ENCODE peak calls at places on chromosomes 7 and 10, in seven cellular contexts. M, J, F, W, D, K and Q are unnamed samples.

GRCh38 chr7:4102231-4102841 is 579.8 kb upstream of the FOXK1 start:
- DNase-seq in D (no peak), K (no peak), W (no peak), M (no peak), F (peak), J (no peak), Q (no peak)

GRCh38 chr7:30800785-30801252 is 29.6 kb downstream of the MINDY4 start:
- DNase-seq in D (peak), F (no peak), W (peak), J (peak), M (peak), K (peak), Q (peak)

GRCh38 chr10:66604195-66604594 is 321.6 kb upstream of the LRRTM3 start:
- DNase-seq in F (no peak), K (no peak), W (no peak), D (no peak), J (no peak), M (no peak), Q (no peak)

GRCh38 chr10:99834410-99834809 is 52.0 kb downstream of the ABCC2 start:
- DNase-seq in M (peak), K (no peak), D (no peak), J (no peak), F (no peak), W (no peak), Q (no peak)

GRCh38 chr10:602391-603005 is 87.0 kb downstream of the DIP2C start:
- DNase-seq in D (no peak), J (no peak), M (no peak), F (no peak), K (no peak), W (no peak), Q (no peak)

GRCh38 chr10:34985823-34986222 is 104.3 kb downstream of the CUL2 start:
- DNase-seq in J (no peak), W (no peak), K (peak), M (no peak), D (no peak), F (no peak), Q (no peak)

GRCh38 chr7:150435047-150435389 is 15.4 kb upstream of the GIMAP8 start:
- DNase-seq in D (no peak), W (no peak), F (no peak), K (no peak), J (no peak), M (no peak), Q (no peak)

GRCh38 chr10:86046845-86047460 is 319.6 kb downstream of the GRID1 start:
- DNase-seq in D (no peak), K (no peak), J (no peak), M (no peak), W (no peak), F (no peak), Q (no peak)

GRCh38 chr10:114166053-114166452 is 8.0 kb downstream of the CCDC186 start:
- DNase-seq in D (no peak), M (no peak), J (peak), K (no peak), F (no peak), W (no peak), Q (no peak)

GRCh38 chr10:36555036-36555435 is 570.4 kb upstream of the ANKRD30A start:
- DNase-seq in W (no peak), D (no peak), J (no peak), K (no peak), F (no peak), M (no peak), Q (no peak)

GRCh38 chr10:22764639-22765038 is 50.3 kb upstream of the PIP4K2A start:
- DNase-seq in K (no peak), D (no peak), W (no peak), J (no peak), F (no peak), M (no peak), Q (no peak)

GRCh38 chr7:80135306-80136104 is 874 bp downstream of the GNAI1 start:
- DNase-seq in M (peak), J (no peak), F (no peak), D (peak), W (peak), K (peak), Q (peak)

GRCh38 chr7:91636129-91636724 is 244.3 kb downstream of the MTERF1 start:
- DNase-seq in D (no peak), F (no peak), K (no peak), J (no peak), W (no peak), M (no peak), Q (peak)

GRCh38 chr10:71945819-71946474 is 18.2 kb upstream of the CHST3 start:
- DNase-seq in K (no peak), F (no peak), D (no peak), M (no peak), J (no peak), W (no peak), Q (no peak)

GRCh38 chr7:20998309-20998708 is 211.6 kb upstream of the SP8 start:
- DNase-seq in W (no peak), D (no peak), J (no peak), M (no peak), F (no peak), K (peak), Q (no peak)

GRCh38 chr7:114856625-114857024 is 65.3 kb upstream of the MDFIC start:
- DNase-seq in D (no peak), W (no peak), J (no peak), F (no peak), K (no peak), M (no peak), Q (no peak)

GRCh38 chr7:128398841-128399135 is 11.0 kb downstream of the IMPDH1 start:
- DNase-seq in F (no peak), W (no peak), M (no peak), K (no peak), D (no peak), J (no peak), Q (no peak)

GRCh38 chr7:94003446-94004023 is 620 bp downstream of the BET1 start:
- DNase-seq in W (no peak), M (peak), J (no peak), D (no peak), F (no peak), K (no peak), Q (peak)

GRCh38 chr7:41955475-41956243 is 252.8 kb upstream of the INHBA start:
- DNase-seq in F (peak), K (peak), J (peak), M (peak), D (peak), W (peak), Q (peak)

GRCh38 chr10:32190890-32191491 is 134.8 kb upstream of the KIF5B start:
- DNase-seq in F (no peak), D (no peak), K (no peak), J (no peak), M (no peak), W (no peak), Q (no peak)

GRCh38 chr7:41731486-41732278 is 28.8 kb upstream of the INHBA start:
- DNase-seq in D (no peak), K (no peak), J (no peak), W (no peak), F (no peak), M (no peak), Q (no peak)

GRCh38 chr10:61000769-61001730 is 57.1 kb upstream of the RHOBTB1 start:
- DNase-seq in M (peak), F (peak), D (peak), K (peak), J (peak), W (no peak), Q (peak)

GRCh38 chr7:142812437-142813215 is 41.9 kb downstream of the PRSS2 start:
- DNase-seq in W (no peak), M (no peak), D (no peak), J (no peak), K (no peak), F (no peak), Q (no peak)

GRCh38 chr10:77333610-77334340 is 303.8 kb downstream of the KCNMA1 start:
- DNase-seq in M (peak), K (no peak), D (no peak), W (no peak), J (no peak), F (no peak), Q (no peak)

GRCh38 chr7:100854146-100854895 is 1.8 kb downstream of the SLC12A9 start:
- DNase-seq in F (peak), J (no peak), M (no peak), W (no peak), K (no peak), D (no peak), Q (no peak)

GRCh38 chr10:71589617-71590551 is 129.7 kb downstream of the C10orf105 start:
- DNase-seq in D (no peak), M (no peak), K (no peak), F (no peak), W (no peak), J (peak), Q (peak)

GRCh38 chr7:117281562-117281961 is 41.3 kb downstream of the WNT2 start:
- DNase-seq in W (no peak), F (no peak), D (no peak), K (no peak), M (no peak), J (no peak), Q (no peak)

GRCh38 chr7:107355616-107356015 is 114.2 kb upstream of the GPR22 start:
- DNase-seq in D (no peak), M (no peak), W (no peak), J (no peak), K (no peak), F (no peak), Q (no peak)

GRCh38 chr7:139416405-139416804 is 56.7 kb downstream of the LUC7L2 start:
- DNase-seq in M (no peak), F (no peak), D (no peak), W (no peak), J (no peak), K (no peak), Q (peak)

GRCh38 chr7:101099969-101100781 is 14.9 kb downstream of the TRIM56 start:
- DNase-seq in W (peak), D (peak), F (peak), M (peak), K (peak), J (peak), Q (peak)

GRCh38 chr7:122217125-122217524 is 73.1 kb upstream of the AASS start:
- DNase-seq in M (no peak), W (no peak), F (no peak), K (no peak), J (no peak), D (no peak), Q (no peak)

GRCh38 chr10:47111329-47111862 is 188.6 kb upstream of the GDF10 start:
- DNase-seq in J (no peak), D (no peak), F (no peak), K (no peak), M (no peak), W (no peak), Q (no peak)

GRCh38 chr7:117621075-117621474 is 141.2 kb downstream of the CFTR start:
- DNase-seq in D (no peak), F (no peak), M (no peak), K (no peak), W (no peak), J (no peak), Q (no peak)

GRCh38 chr10:92222603-92223275 is 68.1 kb downstream of the CPEB3 start:
- DNase-seq in W (no peak), M (peak), J (no peak), D (no peak), F (no peak), K (no peak), Q (no peak)

GRCh38 chr10:92834981-92835380 is 13.3 kb upstream of the EXOC6 start:
- DNase-seq in K (no peak), M (no peak), W (no peak), F (no peak), J (no peak), D (no peak), Q (no peak)

GRCh38 chr7:55133630-55134392 is 115.0 kb downstream of the EGFR start:
- DNase-seq in M (peak), W (peak), D (no peak), F (no peak), J (no peak), K (no peak), Q (no peak)

GRCh38 chr7:94382155-94382554 is 12.5 kb upstream of the COL1A2 start:
- DNase-seq in J (no peak), D (no peak), M (no peak), W (no peak), K (no peak), F (no peak), Q (no peak)

GRCh38 chr7:124489925-124490324 is 275.7 kb downstream of the GPR37 start:
- DNase-seq in D (no peak), F (no peak), W (no peak), J (no peak), M (no peak), K (no peak), Q (no peak)

GRCh38 chr7:134856692-134857091 is 77.3 kb downstream of the CALD1 start:
- DNase-seq in F (no peak), J (peak), M (no peak), D (no peak), K (no peak), W (no peak), Q (no peak)

GRCh38 chr10:46520941-46521340 is 35.5 kb downstream of the GPRIN2 start:
- DNase-seq in K (peak), W (peak), M (no peak), J (no peak), D (no peak), F (peak), Q (peak)

DNA sequence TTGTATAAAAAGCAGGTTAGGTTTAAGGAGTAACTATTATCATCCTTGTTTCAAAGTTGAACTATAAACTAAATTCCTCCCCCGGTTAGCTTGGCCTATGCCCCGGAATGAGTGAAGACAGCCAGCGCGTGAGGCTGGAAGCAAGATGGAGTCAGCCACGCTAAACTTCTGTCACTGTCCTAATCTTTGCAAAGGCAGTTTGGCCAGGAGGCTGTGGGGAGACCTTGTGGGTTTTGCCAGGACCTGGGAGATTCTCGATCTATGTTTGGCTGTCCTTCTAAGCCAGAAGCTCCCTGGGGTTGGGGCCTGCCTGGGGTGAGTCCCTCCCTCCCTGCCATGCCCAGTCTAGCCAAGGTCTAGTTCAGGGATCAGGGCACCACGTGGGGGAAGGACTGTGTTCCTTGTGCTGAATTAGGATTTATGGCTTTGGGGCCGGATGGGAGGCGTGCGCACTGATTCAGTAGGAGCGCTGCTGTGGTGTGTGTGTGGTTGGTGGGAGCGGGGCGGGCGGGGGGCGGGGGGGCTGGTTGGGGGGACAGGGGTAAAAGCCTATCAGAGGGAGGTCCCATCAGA is 872 bp upstream of the GTF2IRD1 start:
- DNase-seq in F (no peak), K (peak), M (peak), J (no peak), W (peak), D (peak), Q (no peak)
- H3K4me3 ChIP-seq in F (peak), K (peak), M (peak), J (peak), W (peak), D (peak), Q (no peak)

GRCh38 chr7:7251742-7252141 is 69.4 kb downstream of the C1GALT1 start:
- DNase-seq in J (no peak), W (no peak), F (no peak), K (no peak), D (no peak), M (no peak), Q (no peak)
- H3K27ac ChIP-seq in J (no peak), W (no peak), F (peak), K (no peak), D (no peak), M (no peak), Q (no peak)

DNA sequence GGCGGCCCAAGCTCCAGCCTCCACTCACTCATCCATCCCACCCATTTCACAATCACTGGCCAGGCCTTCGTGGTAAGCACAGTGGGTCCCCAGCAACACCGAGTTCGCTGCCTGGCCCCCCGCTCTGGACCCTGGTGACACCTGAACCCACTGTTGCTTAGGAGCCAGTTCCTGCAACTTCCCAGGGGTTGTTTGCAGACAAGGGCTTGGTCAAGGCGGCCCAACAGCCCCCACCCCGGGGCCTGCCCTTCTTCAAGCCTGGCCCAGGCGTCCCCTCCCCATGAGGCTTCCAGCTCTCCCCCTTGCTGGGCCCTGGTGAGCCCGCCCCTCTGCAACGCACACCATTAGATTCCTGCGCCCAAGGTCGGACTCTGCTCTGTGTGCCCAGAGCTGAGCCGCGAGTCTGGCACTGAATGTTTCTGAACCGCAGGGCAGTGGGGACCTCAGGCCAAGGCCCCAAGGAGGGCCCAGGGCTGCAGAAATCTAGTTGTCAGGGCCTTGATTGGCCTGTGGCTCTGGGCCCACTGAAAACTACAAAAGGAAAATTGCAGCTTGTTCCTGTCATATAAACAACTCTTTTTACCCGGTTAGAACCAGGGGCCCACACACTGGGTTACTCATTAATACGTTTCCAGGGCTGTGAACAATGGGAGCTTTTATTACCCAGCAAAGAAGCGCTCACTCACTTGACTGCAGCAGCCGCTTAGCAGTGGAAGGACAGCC is 2.1 kb upstream of the COX19 start:
- DNase-seq in J (peak), M (peak), K (peak), F (peak), D (no peak), W (no peak), Q (no peak)
- TF ChIP-seq POLR2A in J (no peak), M (no peak), K (peak), F (no peak), D (no peak), W (no peak), Q (no peak)

DNA sequence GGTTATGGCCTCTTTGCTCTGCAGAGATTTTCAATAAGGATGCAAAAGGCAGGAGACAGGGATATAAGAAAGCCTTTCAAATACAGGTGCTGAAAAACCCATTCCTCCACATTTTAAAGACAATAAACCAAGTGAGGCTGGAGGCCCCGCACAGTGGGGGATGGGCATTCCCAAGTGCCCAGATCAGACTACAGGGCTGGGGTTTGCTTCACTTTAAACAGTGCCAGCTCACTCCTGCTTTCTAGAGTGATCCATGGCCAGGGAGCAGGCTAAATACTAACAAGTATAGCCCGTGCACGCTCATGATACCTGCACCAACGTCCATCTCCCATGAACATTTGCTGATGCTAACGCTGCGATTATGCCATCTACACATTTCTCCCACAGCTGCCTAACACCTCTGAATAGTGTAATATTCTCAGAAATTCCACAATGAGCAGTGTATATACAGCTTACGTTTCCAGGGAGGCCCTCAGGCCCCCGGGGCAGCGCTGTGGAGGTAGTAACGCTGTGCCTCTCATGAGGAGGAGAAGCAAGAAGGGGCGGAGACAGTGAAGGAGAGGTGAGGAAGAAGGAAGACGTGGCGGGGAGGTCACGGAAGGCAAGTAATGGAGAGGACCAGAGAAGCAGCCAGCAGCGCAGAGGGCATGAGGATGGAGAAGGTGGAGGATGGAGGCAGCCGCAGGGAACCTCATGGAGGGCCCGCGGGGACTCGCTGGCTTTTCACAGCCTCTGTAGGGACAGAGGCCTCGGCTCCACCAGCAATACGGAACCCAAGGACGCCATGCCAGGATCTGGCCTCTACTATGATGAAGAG is 141.7 kb downstream of the USP6NL start:
- DNase-seq in K (no peak), D (no peak), W (no peak), F (no peak), M (no peak), J (no peak), Q (no peak)
- H3K4me3 ChIP-seq in K (no peak), D (no peak), W (no peak), F (no peak), M (no peak), J (no peak), Q (no peak)

GRCh38 chr7:13414661-13415105 is 574.8 kb downstream of the ETV1 start:
- DNase-seq in W (no peak), J (no peak), F (no peak), K (no peak), M (no peak), D (no peak), Q (peak)

GRCh38 chr7:13416544-13416943 is 572.9 kb downstream of the ETV1 start:
- DNase-seq in K (no peak), M (no peak), J (no peak), W (no peak), F (no peak), D (no peak), Q (no peak)

GRCh38 chr7:13414181-13414580 is 575.3 kb downstream of the ETV1 start:
- DNase-seq in D (no peak), J (no peak), F (no peak), W (no peak), K (no peak), M (no peak), Q (no peak)

GRCh38 chr7:13411641-13412040 is 577.8 kb downstream of the ETV1 start:
- DNase-seq in F (no peak), W (no peak), J (no peak), D (no peak), M (no peak), K (no peak), Q (no peak)

GRCh38 chr7:13416071-13416470 is 573.4 kb downstream of the ETV1 start:
- DNase-seq in W (no peak), F (no peak), M (no peak), K (no peak), J (no peak), D (no peak), Q (no peak)
- H3K27ac ChIP-seq in W (no peak), F (no peak), M (no peak), K (no peak), J (no peak), D (no peak), Q (no peak)

DNA sequence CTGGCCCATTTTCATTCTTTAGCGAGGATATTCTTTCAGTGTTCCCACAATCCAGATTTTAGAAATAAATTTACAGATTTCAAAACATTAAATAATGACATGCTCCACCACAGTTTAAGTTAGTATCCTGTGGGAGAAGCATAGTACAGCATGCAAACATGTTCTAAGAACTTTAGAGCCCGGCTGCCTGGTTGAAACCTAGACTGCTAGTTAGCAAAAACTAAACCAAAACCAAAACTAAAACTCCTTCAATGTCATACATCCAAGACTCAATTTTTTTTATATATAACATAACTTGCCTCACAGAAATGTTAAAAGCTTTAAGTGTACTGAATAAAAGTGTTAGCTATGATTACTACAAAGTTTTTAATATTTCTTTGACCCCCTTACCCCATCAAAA is 17.0 kb downstream of the TRA2A start:
- DNase-seq in D (no peak), K (no peak), W (no peak), M (no peak), F (no peak), J (no peak), Q (no peak)
- TF ChIP-seq POLR2A in D (no peak), K (no peak), W (no peak), M (no peak), F (no peak), J (no peak), Q (no peak)